ENCODE peak calls at places on chromosomes 11 and 22, in nine cellular contexts. V is upper lobe of right lung, S is thyroid gland, D is brain microvascular endothelial cell, T is DND-41, G is fibroblast of mammary gland, C is cardiac fibroblast, L is SK-N-SH, B is esophagus squamous epithelium. M is an unnamed sample.

GRCh38 chr11:126482586-126483108 is 127.2 kb downstream of the ST3GAL4 start:
- DNase-seq in V (peak), S (no peak), D (no peak), T (no peak), G (peak), C (no peak), L (no peak), B (no peak), M (no peak)

GRCh38 chr11:117096140-117096972 is 1.9 kb downstream of the SIK3 start:
- DNase-seq in V (no peak), S (peak), D (no peak), T (peak), G (no peak), C (peak), L (peak), B (no peak), M (no peak)

GRCh38 chr22:39212721-39213376 is 31.9 kb downstream of the PDGFB start:
- DNase-seq in V (peak), S (no peak), D (no peak), T (no peak), G (peak), C (peak), L (no peak), B (no peak), M (peak)

GRCh38 chr11:14249121-14249963 is 109.6 kb downstream of the RRAS2 start:
- DNase-seq in V (peak), S (peak), D (peak), T (peak), G (peak), C (peak), L (peak), B (no peak), M (peak)

GRCh38 chr11:13316528-13316961 is 39.0 kb downstream of the BMAL1 start:
- DNase-seq in V (peak), S (peak), D (peak), T (no peak), G (peak), C (peak), L (no peak), B (no peak), M (no peak)

GRCh38 chr11:8867035-8867434 is 44.0 kb upstream of the AKIP1 start:
- DNase-seq in V (no peak), S (no peak), D (peak), T (no peak), G (peak), C (peak), L (no peak), B (no peak), M (no peak)

GRCh38 chr11:34223021-34223813 is 117.8 kb downstream of the NAT10 start:
- DNase-seq in V (no peak), S (peak), D (peak), T (no peak), G (peak), C (peak), L (no peak), B (no peak), M (no peak)

GRCh38 chr22:36998620-36999351 is 20.5 kb downstream of the TST start:
- DNase-seq in V (no peak), S (no peak), D (no peak), T (no peak), G (peak), C (no peak), L (no peak), B (no peak), M (no peak)

GRCh38 chr22:37710675-37711074 is 13.8 kb downstream of the TRIOBP start:
- DNase-seq in V (no peak), S (no peak), D (no peak), T (no peak), G (no peak), C (no peak), L (no peak), B (no peak), M (no peak)

GRCh38 chr11:86041975-86042378 is 26.9 kb downstream of the PICALM start:
- DNase-seq in V (no peak), S (peak), D (peak), T (peak), G (peak), C (peak), L (peak), B (no peak), M (peak)

GRCh38 chr22:50008151-50009040 is 4.2 kb downstream of the IL17REL start:
- DNase-seq in V (peak), S (no peak), D (no peak), T (no peak), G (no peak), C (no peak), L (peak), B (no peak), M (no peak)

GRCh38 chr11:27124514-27125264 is 84.1 kb downstream of the BBOX1 start:
- DNase-seq in V (no peak), S (no peak), D (no peak), T (no peak), G (peak), C (peak), L (no peak), B (no peak), M (no peak)

GRCh38 chr11:75667268-75667830 is 1.5 kb downstream of the MAP6 start:
- DNase-seq in V (peak), S (peak), D (no peak), T (no peak), G (no peak), C (no peak), L (peak), B (no peak), M (peak)

GRCh38 chr11:65435981-65436411 is 13.4 kb downstream of the NEAT1 start:
- DNase-seq in V (peak), S (peak), D (peak), T (no peak), G (peak), C (no peak), L (no peak), B (no peak), M (no peak)

GRCh38 chr22:29009148-29009547 is 52.5 kb downstream of the C22orf31 start:
- DNase-seq in V (no peak), S (peak), D (peak), T (no peak), G (no peak), C (peak), L (no peak), B (no peak), M (no peak)

GRCh38 chr11:69044111-69045013 is 4.4 kb upstream of the TPCN2 start:
- DNase-seq in V (peak), S (peak), D (peak), T (peak), G (peak), C (peak), L (peak), B (no peak), M (peak)
- TF ChIP-seq CTCF in V (peak), S (peak), D (peak), T (peak), G (peak), C (peak), L (peak), B (peak), M (peak)

GRCh38 chr11:28470180-28470579 is 362.0 kb downstream of the METTL15 start:
- DNase-seq in V (no peak), S (no peak), D (no peak), T (no peak), G (no peak), C (no peak), L (no peak), B (no peak), M (no peak)
- TF ChIP-seq CTCF in V (no peak), S (no peak), D (no peak), T (no peak), G (no peak), C (no peak), L (no peak), B (no peak), M (no peak)

GRCh38 chr11:105456950-105457349 is 152.9 kb upstream of the GRIA4 start:
- DNase-seq in V (no peak), S (no peak), D (no peak), T (no peak), G (no peak), C (no peak), L (no peak), B (no peak), M (no peak)
- TF ChIP-seq CTCF in V (no peak), S (no peak), D (peak), T (no peak), G (no peak), C (peak), L (peak), B (no peak), M (no peak)

DNA sequence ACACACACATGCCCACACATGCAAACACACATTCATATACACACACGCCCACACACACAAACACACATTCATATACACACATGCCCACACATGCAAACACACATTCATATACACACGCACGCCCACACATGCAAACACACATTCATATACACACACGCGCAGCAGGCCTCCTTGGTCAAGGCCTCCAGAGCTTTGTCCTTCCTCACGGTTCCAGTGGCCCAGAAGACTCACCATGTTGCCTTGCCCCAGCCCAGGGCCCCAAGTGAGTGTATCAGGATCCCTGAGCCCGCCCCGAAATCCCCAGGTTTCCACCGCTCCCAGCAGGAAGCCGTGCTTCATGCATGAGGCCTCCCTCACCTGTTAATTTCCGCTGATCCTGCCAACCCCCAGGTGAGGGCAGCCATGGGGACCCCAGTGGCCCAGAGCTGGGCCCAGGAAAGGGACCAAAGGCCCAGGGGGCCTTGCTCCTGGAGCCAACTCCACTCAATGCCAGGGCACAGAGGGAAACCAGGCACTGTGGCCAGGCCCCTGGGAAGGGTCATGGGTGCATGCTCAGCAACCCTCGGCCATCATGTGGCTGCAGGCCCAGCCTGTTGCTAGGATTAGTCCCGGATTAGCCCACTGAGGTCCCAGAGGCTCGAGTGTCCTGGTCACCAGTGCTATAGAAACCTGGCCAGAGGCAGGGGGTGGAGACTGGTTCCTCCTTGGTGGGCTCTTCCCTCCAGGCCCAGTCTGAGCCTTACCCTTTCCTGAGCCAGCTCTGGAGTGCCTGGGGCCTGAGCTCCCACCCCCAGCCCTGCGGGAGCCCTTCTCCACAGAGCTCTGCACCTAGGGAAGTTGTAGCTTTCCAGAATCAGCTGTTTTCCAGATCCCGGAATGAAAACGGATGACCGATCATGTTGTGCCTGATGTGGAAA is 34.4 kb downstream of the IGF2 start:
- DNase-seq in V (no peak), S (no peak), D (no peak), T (no peak), G (no peak), C (no peak), L (no peak), B (no peak), M (no peak)
- TF ChIP-seq CTCF in V (no peak), S (no peak), D (no peak), T (no peak), G (no peak), C (no peak), L (no peak), B (no peak), M (no peak)

GRCh38 chr11:63769044-63769718 is 606 bp upstream of the ZFTA start:
- DNase-seq in V (peak), S (no peak), D (no peak), T (peak), G (peak), C (peak), L (peak), B (no peak), M (peak)

GRCh38 chr11:63766501-63767270 is 1.9 kb downstream of the ZFTA start:
- DNase-seq in V (no peak), S (no peak), D (no peak), T (no peak), G (no peak), C (no peak), L (peak), B (no peak), M (no peak)

GRCh38 chr11:63769719-63770443 is 1.3 kb upstream of the ZFTA start:
- DNase-seq in V (no peak), S (no peak), D (no peak), T (peak), G (no peak), C (no peak), L (no peak), B (no peak), M (no peak)

GRCh38 chr11:63767415-63768231 is 952 bp downstream of the ZFTA start:
- DNase-seq in V (peak), S (peak), D (peak), T (peak), G (peak), C (peak), L (peak), B (no peak), M (peak)

GRCh38 chr11:63768232-63769043 is at the start of gene ZFTA:
- DNase-seq in V (peak), S (peak), D (peak), T (peak), G (peak), C (peak), L (peak), B (no peak), M (peak)
- TF ChIP-seq CTCF in V (peak), S (peak), D (peak), T (peak), G (no peak), C (peak), L (peak), B (peak), M (peak)

GRCh38 chr11:128692750-128693578 is 908 bp upstream of the FLI1 start:
- DNase-seq in V (peak), S (no peak), D (peak), T (no peak), G (peak), C (peak), L (peak), B (no peak), M (no peak)

GRCh38 chr11:128689946-128690745 is 3.7 kb upstream of the FLI1 start:
- DNase-seq in V (no peak), S (peak), D (no peak), T (no peak), G (no peak), C (no peak), L (peak), B (no peak), M (no peak)

GRCh38 chr11:128689586-128689945 is 4.3 kb upstream of the FLI1 start:
- DNase-seq in V (no peak), S (no peak), D (no peak), T (no peak), G (no peak), C (no peak), L (no peak), B (no peak), M (no peak)

GRCh38 chr11:128690746-128691091 is 3.2 kb upstream of the FLI1 start:
- DNase-seq in V (no peak), S (no peak), D (no peak), T (no peak), G (no peak), C (no peak), L (no peak), B (no peak), M (no peak)

DNA sequence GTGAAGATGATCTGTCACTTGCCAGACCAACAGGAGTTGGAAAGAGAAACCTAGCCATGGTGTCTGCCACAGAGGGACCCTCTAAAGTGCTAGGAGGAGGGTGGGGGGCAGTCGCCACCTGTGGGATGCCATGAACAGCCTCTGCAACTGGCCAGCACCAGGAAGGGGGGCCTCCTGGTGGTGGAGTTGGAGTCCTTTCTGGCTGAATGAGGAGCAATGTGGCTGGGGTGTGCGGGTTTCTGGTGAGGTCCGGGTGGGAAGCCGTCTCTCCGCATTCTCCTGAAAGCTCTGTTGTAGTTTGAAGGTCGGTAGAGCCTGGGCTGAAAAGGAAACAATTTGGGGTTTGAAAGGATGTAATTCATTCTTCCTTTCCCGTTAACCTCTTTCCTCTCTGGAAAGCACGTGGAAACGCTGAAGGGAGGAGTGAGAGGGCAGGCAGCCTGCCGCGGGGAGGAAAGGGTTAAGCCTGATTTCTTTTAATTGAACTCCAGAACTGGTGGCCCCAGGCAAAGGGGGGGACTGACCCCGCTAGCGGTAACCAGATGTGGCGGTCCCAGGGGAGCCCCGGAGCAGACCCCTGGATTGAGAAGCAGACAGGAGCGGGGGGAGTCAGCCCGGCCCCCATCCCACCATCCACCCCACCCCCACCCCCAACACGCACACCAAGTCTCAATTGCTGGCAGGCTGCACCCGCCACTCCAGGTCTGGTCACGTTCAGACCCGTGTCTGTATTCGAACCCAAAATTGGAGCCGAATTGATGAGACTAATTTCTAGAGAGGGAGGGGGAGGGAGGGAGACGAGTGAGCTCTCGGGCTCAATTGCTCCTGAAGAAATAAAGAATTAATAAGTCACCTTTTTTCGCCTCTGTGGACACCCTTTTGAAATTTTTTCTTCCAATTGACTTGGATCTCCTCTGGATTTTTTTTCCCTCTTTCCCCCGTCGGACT is 1.8 kb upstream of the FLI1 start:
- DNase-seq in V (no peak), S (no peak), D (no peak), T (no peak), G (no peak), C (peak), L (peak), B (no peak), M (no peak)
- TF ChIP-seq CTCF in V (peak), S (no peak), D (peak), T (peak), G (peak), C (peak), L (peak), B (peak), M (no peak)

GRCh38 chr22:20140521-20140964 is 8.9 kb downstream of the ZDHHC8 start:
- DNase-seq in V (no peak), S (no peak), D (no peak), T (no peak), G (no peak), C (no peak), L (no peak), B (no peak), M (no peak)
- TF ChIP-seq CTCF in V (no peak), S (no peak), D (no peak), T (no peak), G (no peak), C (no peak), L (no peak), B (no peak), M (no peak)

GRCh38 chr11:70568504-70569172 is 170.3 kb downstream of the CTTN start:
- DNase-seq in V (peak), S (peak), D (peak), T (no peak), G (peak), C (peak), L (peak), B (no peak), M (peak)
- TF ChIP-seq CTCF in V (peak), S (peak), D (peak), T (no peak), G (peak), C (peak), L (no peak), B (peak), M (no peak)

M was measured in Calu3.